ENCODE peak calls at places on chromosome 10, in six cellular contexts. W is neural progenitor cell, I is aorta, V is ovary, K is DND-41, Q is spleen. T is an unnamed sample.

GRCh38 chr10:127524869-127525268 is 24.2 kb upstream of the NPS start:
- DNase-seq in W (no peak), I (no peak), V (no peak), K (no peak), Q (no peak), T (no peak)

GRCh38 chr10:79444243-79445119 is 943 bp downstream of the ZCCHC24 start:
- DNase-seq in W (peak; percentile 86), I (peak; percentile 80), V (peak; percentile 64), K (peak; percentile 58), Q (peak; percentile 92), T (peak; percentile 68)

GRCh38 chr10:3963191-3963673 is 178.2 kb upstream of the KLF6 start:
- DNase-seq in W (no peak), I (no peak), V (no peak), K (peak; percentile 43), Q (no peak), T (no peak)

GRCh38 chr10:29001801-29002200 is 287.1 kb upstream of the LYZL1 start:
- DNase-seq in W (no peak), I (no peak), V (no peak), K (no peak), Q (no peak), T (no peak)

GRCh38 chr10:88848499-88848898 is 3.1 kb downstream of the ANKRD22 start:
- DNase-seq in W (no peak), I (no peak), V (no peak), K (no peak), Q (no peak), T (no peak)

GRCh38 chr10:14409247-14409646 is 78.5 kb upstream of the FRMD4A start:
- DNase-seq in W (no peak), I (no peak), V (no peak), K (no peak), Q (no peak), T (no peak)

GRCh38 chr10:60575105-60575504 is 185.4 kb upstream of the ANK3 start:
- DNase-seq in W (no peak), I (no peak), V (no peak), K (no peak), Q (no peak), T (no peak)

GRCh38 chr10:2631557-2631956 is 435.8 kb upstream of the PFKP start:
- DNase-seq in W (no peak), I (no peak), V (no peak), K (no peak), Q (no peak), T (no peak)

GRCh38 chr10:78507761-78508160 is 474.1 kb downstream of the RPS24 start:
- DNase-seq in W (peak; percentile 22), I (no peak), V (no peak), K (no peak), Q (no peak), T (no peak)

GRCh38 chr10:22834471-22834870 is 93.4 kb upstream of the ARMC3 start:
- DNase-seq in W (no peak), I (no peak), V (no peak), K (no peak), Q (no peak), T (no peak)

GRCh38 chr10:22837351-22837750 is 90.5 kb upstream of the ARMC3 start:
- DNase-seq in W (no peak), I (no peak), V (no peak), K (no peak), Q (no peak), T (no peak)

GRCh38 chr10:22833781-22834180 is 94.1 kb upstream of the ARMC3 start:
- DNase-seq in W (no peak), I (no peak), V (no peak), K (no peak), Q (no peak), T (no peak)

GRCh38 chr10:22833353-22833752 is 94.5 kb upstream of the ARMC3 start:
- DNase-seq in W (no peak), I (no peak), V (no peak), K (no peak), Q (no peak), T (no peak)

DNA sequence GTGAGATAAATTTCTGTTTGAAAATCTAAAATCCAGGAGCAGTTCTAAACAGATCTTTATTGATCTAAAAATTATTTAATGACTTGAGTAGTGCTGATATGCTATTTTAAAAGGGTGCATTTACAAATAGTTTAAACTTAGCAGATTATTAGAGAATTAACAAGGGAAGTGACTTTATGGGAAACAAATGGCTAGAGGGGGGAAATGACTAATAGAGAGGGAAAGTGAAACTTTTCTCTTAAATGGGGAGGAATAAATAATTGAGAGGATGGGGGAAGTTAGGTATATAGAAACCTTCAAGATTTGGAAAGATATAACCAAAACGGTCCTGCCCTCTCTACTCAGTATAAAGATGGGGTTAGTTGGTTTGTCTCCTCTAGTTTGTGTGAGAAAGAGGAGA is 90.1 kb upstream of the ARMC3 start:
- DNase-seq in W (no peak), I (no peak), V (no peak), K (no peak), Q (no peak), T (no peak)
- H3K4me1 ChIP-seq in W (peaks cover 15% of the 10 kb centered on the region), I (no peaks in the 10 kb centered on the region), V (no peaks in the 10 kb centered on the region), K (no peaks in the 10 kb centered on the region), Q (no peaks in the 10 kb centered on the region), T (no peaks in the 10 kb centered on the region)

GRCh38 chr10:7410800-7411670 is at the start of gene SFMBT2:
- DNase-seq in W (peak; percentile 82), I (peak; percentile 70), V (peak; percentile 72), K (peak; percentile 74), Q (peak; percentile 91), T (peak; percentile 64)

GRCh38 chr10:7409732-7410168 is 1.1 kb downstream of the SFMBT2 start:
- DNase-seq in W (peak; percentile 26), I (no peak), V (peak; percentile 35), K (peak; percentile 42), Q (no peak), T (peak; percentile 42)

GRCh38 chr10:7411671-7412481 is 1.0 kb upstream of the SFMBT2 start:
- DNase-seq in W (peak; percentile 55), I (peak; percentile 50), V (peak; percentile 22), K (no peak), Q (peak; percentile 83), T (peak; percentile 26)

GRCh38 chr10:7410306-7410799 is 481 bp downstream of the SFMBT2 start:
- DNase-seq in W (peak; percentile 67), I (peak; percentile 54), V (peak; percentile 36), K (peak; percentile 62), Q (peak; percentile 85), T (peak; percentile 30)

DNA sequence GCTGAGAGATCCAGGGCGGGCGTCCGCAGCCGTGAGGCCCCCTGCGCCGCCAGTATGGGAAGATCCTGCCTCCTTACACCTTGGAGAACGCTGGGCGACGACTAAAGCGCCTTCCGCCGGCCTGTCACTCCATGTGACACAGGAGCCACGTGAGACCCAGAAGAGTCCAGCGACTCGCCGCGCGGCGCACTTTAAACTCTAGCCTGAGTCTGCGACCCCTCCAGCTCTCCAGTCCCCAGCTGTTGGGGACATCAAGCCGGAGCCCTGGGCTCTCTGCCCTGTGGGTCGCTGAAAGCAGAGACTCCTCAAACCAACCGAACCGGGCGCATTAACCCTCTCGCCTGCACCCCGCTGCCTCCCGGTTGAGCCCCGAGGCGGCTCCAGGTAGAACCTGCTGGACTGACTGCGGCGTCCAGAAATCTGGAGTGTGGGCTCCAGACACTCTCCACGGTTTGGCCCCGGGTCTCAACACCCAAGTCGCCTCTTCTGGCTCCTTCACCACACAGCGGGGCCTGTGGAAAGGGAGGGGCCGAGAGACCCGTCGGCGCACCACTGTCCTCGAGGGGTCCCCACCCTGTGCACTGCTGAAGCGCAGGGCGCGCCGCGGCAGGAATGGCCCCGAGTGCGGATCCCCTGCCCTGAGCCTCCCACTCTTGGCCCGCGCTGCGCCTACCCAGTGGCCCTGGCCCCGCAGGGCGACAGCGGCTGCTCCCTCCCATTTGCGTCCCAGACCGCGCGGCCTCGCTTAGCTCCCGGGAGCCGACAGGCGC is 1.8 kb upstream of the SFMBT2 start:
- DNase-seq in W (peak; percentile 84), I (peak; percentile 69), V (no peak), K (no peak), Q (peak; percentile 84), T (no peak)
- H3K4me1 ChIP-seq in W (peaks cover 14% of the 10 kb centered on the region), I (no peaks in the 10 kb centered on the region), V (peaks cover 16% of the 10 kb centered on the region), K (peaks cover 30% of the 10 kb centered on the region), Q (peaks cover 18% of the 10 kb centered on the region), T (peaks cover 33% of the 10 kb centered on the region)

GRCh38 chr10:99930731-99931550 is 78.8 kb downstream of the DNMBP start:
- DNase-seq in W (no peak), I (no peak), V (no peak), K (no peak), Q (no peak), T (no peak)
- H3K4me1 ChIP-seq in W (peaks cover 27% of the 10 kb centered on the region), I (peaks cover 1% of the 10 kb centered on the region), V (peaks cover 7% of the 10 kb centered on the region), K (no peaks in the 10 kb centered on the region), Q (no peaks in the 10 kb centered on the region), T (no peaks in the 10 kb centered on the region)

GRCh38 chr10:75723319-75723965 is 292.0 kb downstream of the LRMDA start:
- DNase-seq in W (no peak), I (no peak), V (no peak), K (no peak), Q (no peak), T (no peak)
- H3K4me1 ChIP-seq in W (no peaks in the 10 kb centered on the region), I (no peaks in the 10 kb centered on the region), V (no peaks in the 10 kb centered on the region), K (no peaks in the 10 kb centered on the region), Q (no peaks in the 10 kb centered on the region), T (no peaks in the 10 kb centered on the region)

GRCh38 chr10:121740069-121740468 is 141.8 kb upstream of the FGFR2 start:
- DNase-seq in W (no peak), I (no peak), V (no peak), K (no peak), Q (no peak), T (no peak)
- H3K4me1 ChIP-seq in W (no peaks in the 10 kb centered on the region), I (no peaks in the 10 kb centered on the region), V (no peaks in the 10 kb centered on the region), K (no peaks in the 10 kb centered on the region), Q (no peaks in the 10 kb centered on the region), T (no peaks in the 10 kb centered on the region)

DNA sequence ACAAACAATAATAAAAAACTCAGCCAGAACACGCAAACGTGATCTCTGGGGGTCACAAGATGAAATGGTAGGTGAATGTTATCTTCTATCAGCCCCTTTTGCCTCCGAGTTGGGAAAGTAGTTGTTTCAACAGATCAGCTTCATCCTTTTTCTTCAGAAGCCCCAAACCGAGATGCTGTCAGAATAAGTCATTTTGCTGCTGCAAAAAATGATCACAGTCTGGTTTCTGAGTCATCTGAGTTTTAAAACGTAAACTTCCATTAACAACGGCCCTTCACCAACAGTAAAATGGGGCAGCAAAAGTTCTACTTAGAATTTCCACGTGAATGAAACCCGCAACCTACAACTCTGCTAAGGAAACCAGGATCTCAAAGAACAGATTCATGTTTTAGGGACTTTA is 44.9 kb downstream of the JCAD start:
- DNase-seq in W (no peak), I (no peak), V (no peak), K (no peak), Q (no peak), T (no peak)
- H3K4me1 ChIP-seq in W (peaks cover 13% of the 10 kb centered on the region), I (peaks cover 12% of the 10 kb centered on the region), V (peaks cover 6% of the 10 kb centered on the region), K (no peaks in the 10 kb centered on the region), Q (no peaks in the 10 kb centered on the region), T (no peaks in the 10 kb centered on the region)